ENCODE peak calls at places on chromosomes 11 and 22, in six cellular contexts. G is GM23248, L is HCT116, I is MM.1S, E is PC-3, W is SK-N-SH. M is an unnamed sample. For H3K9me2 and H3K4me1, the result is how much of the 10 kb centered on the place peaks cover.

GRCh38 chr11:9880657-9881056 is 216.8 kb downstream of the SWAP70 start:
- DNase-seq in G (no peak), L (no peak), I (no peak), E (no peak), W (no peak), M (peak)

GRCh38 chr11:106998126-106998525 is 20.1 kb downstream of the GUCY1A2 start:
- DNase-seq in G (peak), L (no peak), I (no peak), E (no peak), W (no peak), M (no peak)

GRCh38 chr11:92376146-92376599 is 151.6 kb downstream of the FAT3 start:
- DNase-seq in G (peak), L (no peak), I (no peak), E (no peak), W (no peak), M (no peak)

GRCh38 chr11:73402834-73403185 is 26.6 kb downstream of the RELT start:
- DNase-seq in G (peak), L (no peak), I (peak), E (peak), W (no peak), M (peak)

GRCh38 chr22:47324435-47324990 is 562.1 kb downstream of the TBC1D22A start:
- DNase-seq in G (no peak), L (no peak), I (no peak), E (no peak), W (no peak), M (no peak)

GRCh38 chr22:30668306-30668655 is 606 bp upstream of the DUSP18 start:
- DNase-seq in G (no peak), L (peak), I (no peak), E (no peak), W (no peak), M (no peak)

GRCh38 chr22:28116261-28116673 is 197.2 kb upstream of the PITPNB start:
- DNase-seq in G (peak), L (no peak), I (no peak), E (peak), W (no peak), M (no peak)

GRCh38 chr11:93921695-93922468 is 71.5 kb upstream of the VSTM5 start:
- DNase-seq in G (peak), L (peak), I (peak), E (peak), W (peak), M (peak)

GRCh38 chr11:81497202-81497804 is 1236.4 kb downstream of the FAM181B start:
- DNase-seq in G (peak), L (peak), I (peak), E (peak), W (peak), M (peak)

GRCh38 chr11:117020287-117020686 is 77.9 kb downstream of the SIK3 start:
- DNase-seq in G (no peak), L (no peak), I (no peak), E (no peak), W (no peak), M (no peak)

GRCh38 chr11:16966633-16967346 is 47.4 kb downstream of the PLEKHA7 start:
- DNase-seq in G (no peak), L (no peak), I (no peak), E (no peak), W (no peak), M (no peak)

GRCh38 chr11:121297872-121298271 is 5.3 kb downstream of the SC5D start:
- DNase-seq in G (no peak), L (no peak), I (no peak), E (no peak), W (no peak), M (no peak)

GRCh38 chr11:44611687-44612437 is 46.4 kb downstream of the CD82 start:
- DNase-seq in G (no peak), L (no peak), I (no peak), E (no peak), W (no peak), M (peak)

GRCh38 chr11:45794169-45794568 is 10.8 kb upstream of the SLC35C1 start:
- DNase-seq in G (no peak), L (no peak), I (no peak), E (no peak), W (no peak), M (no peak)

GRCh38 chr22:20749453-20749852 is 24.5 kb upstream of the SERPIND1 start:
- DNase-seq in G (no peak), L (no peak), I (no peak), E (no peak), W (no peak), M (no peak)

GRCh38 chr11:123797065-123797940 is 8.8 kb downstream of the OR6M1 start:
- DNase-seq in G (no peak), L (no peak), I (no peak), E (no peak), W (no peak), M (no peak)

GRCh38 chr11:132895340-132895739 is 637.0 kb downstream of the OPCML start:
- DNase-seq in G (peak), L (no peak), I (no peak), E (no peak), W (no peak), M (no peak)

GRCh38 chr11:132894598-132894997 is 637.7 kb downstream of the OPCML start:
- DNase-seq in G (no peak), L (no peak), I (no peak), E (no peak), W (no peak), M (no peak)

GRCh38 chr11:132901638-132902610 is 630.4 kb downstream of the OPCML start:
- DNase-seq in G (peak), L (no peak), I (no peak), E (no peak), W (no peak), M (no peak)

GRCh38 chr11:132898021-132898420 is 634.3 kb downstream of the OPCML start:
- DNase-seq in G (no peak), L (no peak), I (no peak), E (no peak), W (no peak), M (no peak)
- H3K9me2 ChIP-seq in G (under half), L (under half), I (under half), E (under half), W (under half), M (under half)

GRCh38 chr11:125374398-125374797 is 121.7 kb downstream of the FEZ1 start:
- DNase-seq in G (no peak), L (no peak), I (no peak), E (no peak), W (no peak), M (no peak)

GRCh38 chr11:125373426-125374391 is 122.4 kb downstream of the FEZ1 start:
- DNase-seq in G (no peak), L (no peak), I (no peak), E (no peak), W (no peak), M (peak)

GRCh38 chr11:125372088-125372487 is 124.0 kb downstream of the FEZ1 start:
- DNase-seq in G (no peak), L (no peak), I (no peak), E (no peak), W (no peak), M (no peak)

GRCh38 chr11:125371451-125371935 is 124.6 kb downstream of the FEZ1 start:
- DNase-seq in G (no peak), L (no peak), I (no peak), E (no peak), W (peak), M (no peak)

DNA sequence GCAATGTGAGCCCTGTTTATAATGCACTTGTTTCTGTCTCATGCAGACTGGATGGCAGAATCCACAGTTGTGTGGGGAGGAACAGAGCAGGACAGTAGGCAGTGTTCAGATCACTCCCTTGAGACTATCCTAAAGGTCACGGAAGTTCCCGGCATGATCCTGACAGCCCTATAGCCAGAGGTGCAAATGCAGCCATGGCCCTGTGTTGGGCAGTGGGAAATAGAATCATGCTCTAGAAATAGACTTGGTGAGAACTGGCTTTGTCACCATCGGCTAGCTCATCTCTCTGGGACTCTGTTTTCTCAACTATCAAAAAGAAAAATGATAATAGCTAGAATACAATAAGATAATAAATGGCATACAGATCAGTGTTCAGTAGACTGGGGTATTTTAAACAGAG is 123.2 kb downstream of the FEZ1 start:
- DNase-seq in G (no peak), L (no peak), I (no peak), E (no peak), W (no peak), M (no peak)
- H3K4me1 ChIP-seq in G (under half), L (under half), I (under half), E (under half), W (under half), M (half or more)

DNA sequence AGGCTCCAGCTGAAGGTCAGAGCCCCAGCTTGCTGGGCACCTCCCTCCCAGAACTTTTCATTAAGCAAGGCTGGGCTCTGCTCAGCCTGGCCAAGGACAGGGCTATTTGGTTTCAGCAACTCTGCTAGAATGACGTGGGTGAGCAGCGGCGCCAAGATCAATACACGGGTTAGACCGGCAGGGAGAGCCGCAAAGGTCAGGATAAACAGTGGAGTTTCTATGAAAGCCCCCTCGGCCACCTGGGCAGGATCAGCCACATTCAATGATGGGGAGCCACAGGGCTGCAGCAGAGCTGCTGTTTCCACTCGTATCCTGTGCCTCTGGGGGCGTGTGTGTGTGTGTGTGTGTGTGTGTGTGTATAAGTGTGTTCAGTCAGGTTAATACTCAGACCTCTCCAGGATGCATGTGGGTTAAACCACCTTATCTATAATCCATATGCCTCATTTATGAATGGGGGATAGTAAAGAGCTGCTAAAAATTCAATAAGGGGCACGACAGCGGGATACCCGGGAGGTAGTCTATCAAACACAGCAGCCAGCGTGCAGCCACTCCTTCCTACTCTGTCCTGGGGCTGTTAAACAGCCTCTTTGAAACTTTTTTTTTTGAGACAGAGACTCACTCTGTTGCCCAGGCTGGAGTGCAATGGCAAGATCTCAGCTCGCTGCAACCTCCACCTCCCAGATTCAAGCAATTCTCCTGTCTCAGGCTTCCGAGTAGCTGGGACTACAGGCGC is 34.8 kb downstream of the MYH9 start:
- DNase-seq in G (no peak), L (no peak), I (no peak), E (no peak), W (no peak), M (no peak)
- H3K9ac ChIP-seq in G (no peak), L (peak), I (no peak), E (peak), W (no peak), M (no peak)

DNA sequence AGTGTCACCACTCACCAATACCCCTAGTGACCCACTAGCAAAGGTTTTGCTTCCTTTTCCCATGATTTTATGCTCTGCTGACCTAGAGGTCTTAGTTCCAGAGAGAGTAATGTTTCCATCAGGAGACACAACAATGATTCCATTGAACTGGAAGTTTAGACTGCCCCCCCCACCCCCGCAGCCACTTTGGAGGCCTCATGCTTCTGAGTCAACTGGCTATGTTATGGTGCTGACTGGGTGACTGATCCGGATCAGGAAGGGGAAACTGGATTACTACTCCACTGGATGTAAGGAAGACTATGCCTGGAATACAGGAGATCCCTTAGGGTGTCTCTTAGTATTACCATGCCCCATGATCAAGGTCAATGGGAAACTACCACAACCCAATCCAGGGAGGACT is 633.6 kb downstream of the OPCML start:
- DNase-seq in G (no peak), L (no peak), I (no peak), E (no peak), W (no peak), M (no peak)
- H3K9me2 ChIP-seq in G (under half), L (under half), I (under half), E (under half), W (under half), M (under half)

GRCh38 chr11:65422633-65423515 is at the start of gene NEAT1:
- DNase-seq in G (peak), L (peak), I (peak), E (peak), W (peak), M (peak)

GRCh38 chr11:65423516-65424199 is 1.1 kb downstream of the NEAT1 start:
- DNase-seq in G (peak), L (no peak), I (no peak), E (peak), W (peak), M (peak)

GRCh38 chr11:65425105-65425970 is 2.7 kb downstream of the NEAT1 start:
- DNase-seq in G (peak), L (peak), I (peak), E (peak), W (no peak), M (peak)

GRCh38 chr11:65425971-65426838 is 3.6 kb downstream of the NEAT1 start:
- DNase-seq in G (peak), L (peak), I (peak), E (peak), W (no peak), M (peak)

DNA sequence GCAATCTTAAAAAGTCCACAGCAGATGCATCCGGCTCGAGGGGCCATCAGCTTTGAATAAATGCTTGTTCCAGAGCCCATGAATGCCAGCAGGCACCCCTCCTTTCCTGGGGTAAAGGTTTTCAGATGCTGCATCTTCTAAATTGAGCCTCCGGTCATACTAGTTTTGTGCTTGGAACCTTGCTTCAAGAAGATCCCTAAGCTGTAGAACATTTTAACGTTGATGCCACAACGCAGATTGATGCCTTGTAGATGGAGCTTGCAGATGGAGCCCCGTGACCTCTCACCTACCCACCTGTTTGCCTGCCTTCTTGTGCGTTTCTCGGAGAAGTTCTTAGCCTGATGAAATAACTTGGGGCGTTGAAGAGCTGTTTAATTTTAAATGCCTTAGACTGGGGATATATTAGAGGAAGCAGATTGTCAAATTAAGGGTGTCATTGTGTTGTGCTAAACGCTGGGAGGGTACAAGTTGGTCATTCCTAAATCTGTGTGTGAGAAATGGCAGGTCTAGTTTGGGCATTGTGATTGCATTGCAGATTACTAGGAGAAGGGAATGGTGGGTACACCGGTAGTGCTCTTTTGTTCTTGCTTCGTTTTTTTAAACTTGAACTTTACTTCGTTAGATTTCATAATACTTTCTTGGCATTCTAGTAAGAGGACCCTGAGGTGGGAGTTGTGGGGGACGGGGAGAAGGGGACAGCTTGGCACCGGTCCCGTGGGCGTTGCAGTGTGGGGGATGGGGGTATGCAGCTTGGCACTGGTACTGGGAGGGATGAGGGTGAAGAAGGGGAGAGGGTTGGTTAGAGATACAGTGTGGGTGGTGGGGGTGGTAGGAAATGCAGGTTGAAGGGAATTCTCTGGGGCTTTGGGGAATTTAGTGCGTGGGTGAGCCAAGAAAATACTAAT is 1.9 kb downstream of the NEAT1 start:
- DNase-seq in G (peak), L (no peak), I (peak), E (peak), W (no peak), M (peak)
- H3K4me1 ChIP-seq in G (under half), L (half or more), I (under half), E (under half), W (under half), M (half or more)